ENCODE peak calls at places on chromosome 2, in five cellular contexts. S is fibroblast of lung, X is SK-N-SH, A is IMR-90, G is H9. M is an unnamed sample.

GRCh38 chr2:62469558-62469957 is 36.4 kb downstream of the TMEM17 start:
- DNase-seq in S (no peak), X (no peak), A (no peak), G (no peak), M (no peak)

GRCh38 chr2:181810823-181811695 is 80.5 kb upstream of the ITPRID2 start:
- DNase-seq in S (peak; percentile 97), X (peak; percentile 1), A (peak; percentile 93), G (no peak), M (peak; percentile 97)

GRCh38 chr2:200905618-200906296 is 16.6 kb downstream of the NIF3L1 start:
- DNase-seq in S (peak; percentile 58), X (peak; percentile 52), A (peak; percentile 74), G (peak; percentile 65), M (peak; percentile 37)

GRCh38 chr2:26457695-26458364 is 20.1 kb downstream of the OTOF start:
- DNase-seq in S (peak; percentile 38), X (no peak), A (no peak), G (peak; percentile 33), M (peak; percentile 23)

GRCh38 chr2:174522553-174522952 is 35.7 kb upstream of the GPR155 start:
- DNase-seq in S (peak; percentile 5), X (peak; percentile 34), A (peak; percentile 11), G (no peak), M (no peak)

GRCh38 chr2:200479617-200480292 is 30.1 kb downstream of the KCTD18 start:
- DNase-seq in S (peak; percentile 80), X (no peak), A (peak; percentile 87), G (no peak), M (peak; percentile 73)

GRCh38 chr2:205714789-205715411 is 32.6 kb downstream of the NRP2 start:
- DNase-seq in S (peak; percentile 71), X (no peak), A (peak; percentile 38), G (no peak), M (peak; percentile 59)

GRCh38 chr2:97745474-97746172 is 32.2 kb downstream of the ZAP70 start:
- DNase-seq in S (no peak), X (no peak), A (peak; percentile 40), G (no peak), M (no peak)

GRCh38 chr2:144248350-144249034 is 271.4 kb downstream of the ZEB2 start:
- DNase-seq in S (no peak), X (no peak), A (no peak), G (no peak), M (no peak)

GRCh38 chr2:85459771-85460170 is 41.3 kb downstream of the SH2D6 start:
- DNase-seq in S (no peak), X (no peak), A (no peak), G (no peak), M (no peak)

GRCh38 chr2:85748948-85749875 is 4.6 kb upstream of the ATOH8 start:
- DNase-seq in S (peak; percentile 69), X (no peak), A (no peak), G (no peak), M (peak; percentile 59)

GRCh38 chr2:158997037-158997785 is 28.8 kb downstream of the TANC1 start:
- DNase-seq in S (no peak), X (no peak), A (no peak), G (no peak), M (no peak)

GRCh38 chr2:152875832-152876669 is 157.6 kb downstream of the ARL6IP6 start:
- DNase-seq in S (peak; percentile 36), X (no peak), A (peak; percentile 6), G (no peak), M (peak; percentile 31)

DNA sequence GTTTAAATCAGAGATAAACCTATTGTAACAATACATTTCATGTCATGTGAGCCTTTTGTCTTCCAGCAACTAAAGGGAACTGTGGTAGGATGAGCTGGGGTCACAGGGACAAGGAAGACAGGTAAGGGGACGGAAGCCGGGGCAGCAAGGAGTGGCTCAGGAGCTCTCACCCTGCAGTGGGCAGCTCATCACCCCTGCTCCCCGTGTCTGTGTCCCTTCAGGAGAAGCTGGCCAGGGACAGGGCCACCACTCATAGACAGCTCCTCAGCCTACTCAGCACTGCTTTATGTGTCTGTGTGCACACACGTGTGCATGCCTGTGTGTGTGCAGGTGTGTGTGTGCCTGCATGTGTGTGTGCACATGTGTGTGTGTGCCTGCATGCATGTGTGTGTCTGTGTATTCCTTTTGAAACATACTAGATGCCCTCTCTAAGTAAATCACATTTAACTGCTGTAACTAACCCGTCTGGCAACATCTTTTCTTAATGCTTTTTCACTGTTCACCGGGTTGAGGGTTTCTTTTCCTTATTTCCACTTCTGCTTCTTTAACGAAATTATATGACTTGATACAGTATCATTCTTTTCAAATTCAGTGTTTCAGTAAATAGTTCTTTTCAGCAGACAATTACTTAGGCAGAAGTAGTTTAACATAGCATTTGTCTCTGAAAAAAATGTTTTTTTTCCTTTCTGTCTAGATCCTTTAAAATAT is 44.2 kb downstream of the LRRFIP1 start:
- DNase-seq in S (no peak), X (no peak), A (no peak), G (no peak), M (no peak)
- H3K4me2 ChIP-seq in S (no peak overlapping the region), X (no peak overlapping the region), A (no peak overlapping the region), G (no peak overlapping the region), M (no peak overlapping the region)

DNA sequence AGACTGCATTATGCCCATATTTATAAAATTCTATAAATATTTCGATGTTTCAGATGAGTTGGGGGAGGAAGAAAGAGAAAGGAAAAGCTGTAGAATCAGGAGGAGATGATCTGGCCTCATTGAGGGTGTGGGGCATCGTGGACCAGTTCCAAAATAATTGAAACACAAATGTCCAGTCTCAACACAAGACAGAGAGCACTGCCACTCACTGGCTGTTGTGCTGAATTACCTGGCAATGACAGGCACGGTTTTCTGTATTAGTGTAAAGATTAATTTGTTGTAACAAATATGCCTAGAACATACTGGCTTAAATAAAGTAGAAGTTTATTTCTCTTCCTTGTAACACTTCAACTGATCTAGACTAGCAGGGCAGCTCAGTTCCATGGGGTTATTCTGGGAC is 24.1 kb downstream of the POLE4 start:
- DNase-seq in S (no peak), X (no peak), A (no peak), G (no peak), M (no peak)
- TF ChIP-seq CTCF in S (no peak), X (peak; percentile 22), A (peak; percentile 19), G (no peak), M (no peak)

GRCh38 chr2:237513693-237514092 is 26.6 kb downstream of the MLPH start:
- DNase-seq in S (no peak), X (no peak), A (no peak), G (no peak), M (no peak)
- H3K27ac ChIP-seq in S (no peak overlapping the region), X (no peak overlapping the region), A (no peak overlapping the region), G (no peak overlapping the region), M (no peak overlapping the region)

DNA sequence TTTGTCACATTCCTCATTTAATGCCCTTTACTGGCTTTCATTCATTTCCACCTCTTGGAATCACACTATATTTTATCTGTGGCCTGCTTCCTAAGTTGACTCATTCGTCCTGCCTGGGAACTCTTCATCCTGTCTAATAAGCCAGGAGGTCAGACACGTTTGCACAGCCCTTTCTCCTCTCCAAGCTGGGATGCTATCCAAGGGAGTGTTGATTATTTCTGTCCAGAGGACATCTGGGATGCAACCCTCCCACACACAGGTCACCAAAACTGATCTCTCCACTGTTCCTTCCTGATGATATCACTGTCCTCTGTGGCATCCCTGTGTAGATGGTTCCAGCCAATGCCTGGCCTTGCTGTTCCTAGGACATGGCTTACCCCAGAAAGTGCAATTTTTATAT is 79.8 kb upstream of the NOSTRIN start:
- DNase-seq in S (peak; percentile 61), X (no peak), A (peak; percentile 52), G (no peak), M (peak; percentile 45)
- H3K4me2 ChIP-seq in S (no peak overlapping the region), X (peak overlapping the region; percentile 9), A (no peak overlapping the region), G (no peak overlapping the region), M (no peak overlapping the region)

M was measured in astrocyte.